ENCODE peak calls at places on chromosome 9, in four cellular contexts. X is mucosa of descending colon, P is fibroblast of villous mesenchyme, Z is stomach. O is an unnamed sample.

GRCh38 chr9:20197976-20198685 is 409.3 kb upstream of the SLC24A2 start:
- DNase-seq in X (peak), Z (no peak), P (peak), O (peak)

GRCh38 chr9:121169094-121169601 is 32.5 kb downstream of the RAB14 start:
- DNase-seq in X (no peak), Z (no peak), P (no peak), O (peak)

GRCh38 chr9:89577363-89577762 is 27.4 kb upstream of the GADD45G start:
- DNase-seq in P (no peak), X (no peak), Z (no peak), O (no peak)

GRCh38 chr9:93299418-93300174 is 115.7 kb downstream of the WNK2 start:
- DNase-seq in Z (no peak), P (no peak), X (no peak), O (no peak)

GRCh38 chr9:93159601-93160418 is 24.1 kb upstream of the WNK2 start:
- DNase-seq in X (peak), P (peak), Z (peak), O (peak)

GRCh38 chr9:123710299-123710698 is 219.6 kb downstream of the DENND1A start:
- DNase-seq in Z (no peak), X (no peak), P (peak), O (peak)

GRCh38 chr9:17453751-17454150 is 125.1 kb upstream of the SH3GL2 start:
- DNase-seq in Z (no peak), X (no peak), P (no peak), O (no peak)

GRCh38 chr9:69672828-69673640 is 863 bp upstream of the APBA1 start:
- DNase-seq in P (peak), Z (peak), X (peak), O (peak)

GRCh38 chr9:91427873-91428272 is 4.2 kb upstream of the NFIL3 start:
- DNase-seq in P (peak), X (no peak), Z (no peak), O (peak)

GRCh38 chr9:98021306-98022040 is 35.1 kb upstream of the NANS start:
- DNase-seq in Z (peak), P (no peak), X (no peak), O (no peak)

GRCh38 chr9:133238851-133239532 is 29.9 kb upstream of the OBP2B start:
- DNase-seq in X (peak), P (peak), Z (peak), O (peak)

GRCh38 chr9:113626735-113627495 is 163.4 kb downstream of the RGS3 start:
- DNase-seq in Z (no peak), X (no peak), P (no peak), O (no peak)

GRCh38 chr9:105246656-105247162 is 2.3 kb downstream of the SLC44A1 start:
- DNase-seq in Z (no peak), X (no peak), P (no peak), O (no peak)

GRCh38 chr9:81374459-81374858 is 314.9 kb downstream of the TLE1 start:
- DNase-seq in Z (no peak), P (no peak), X (no peak), O (no peak)

GRCh38 chr9:33433871-33434270 is 13.5 kb downstream of the AQP3 start:
- DNase-seq in P (no peak), X (no peak), Z (no peak), O (no peak)

GRCh38 chr9:70668751-70669150 is 254.3 kb upstream of the KLF9 start:
- DNase-seq in Z (no peak), P (no peak), X (no peak), O (no peak)

GRCh38 chr9:38039090-38039906 is 29.7 kb downstream of the SHB start:
- DNase-seq in X (no peak), P (peak), Z (no peak), O (peak)

GRCh38 chr9:93111371-93112115 is 15.5 kb downstream of the CARD19 start:
- DNase-seq in P (no peak), X (no peak), Z (no peak), O (peak)

GRCh38 chr9:87267701-87268100 is 230.0 kb upstream of the DAPK1 start:
- DNase-seq in X (no peak), Z (no peak), P (peak), O (no peak)

GRCh38 chr9:121770415-121771273 is 119.2 kb downstream of the DAB2IP start:
- DNase-seq in P (peak), X (no peak), Z (no peak), O (no peak)

GRCh38 chr9:70553718-70554673 is 139.5 kb upstream of the KLF9 start:
- DNase-seq in Z (no peak), X (no peak), P (no peak), O (peak)

GRCh38 chr9:90894956-90895687 is 93.5 kb downstream of the SYK start:
- DNase-seq in Z (no peak), X (no peak), P (no peak), O (peak)

GRCh38 chr9:134585746-134586706 is 55.6 kb upstream of the COL5A1 start:
- DNase-seq in Z (no peak), X (no peak), P (peak), O (peak)

GRCh38 chr9:107488400-107489143 is 997 bp downstream of the KLF4 start:
- DNase-seq in X (peak), Z (peak), P (peak), O (peak)

GRCh38 chr9:96027271-96028131 is 152.0 kb downstream of the ERCC6L2 start:
- DNase-seq in P (no peak), X (no peak), Z (no peak), O (no peak)

GRCh38 chr9:112084334-112084733 is 90.8 kb downstream of the SUSD1 start:
- DNase-seq in Z (no peak), X (no peak), P (no peak), O (no peak)

GRCh38 chr9:3035594-3036389 is 191.9 kb upstream of the PUM3 start:
- DNase-seq in Z (no peak), X (no peak), P (no peak), O (no peak)

GRCh38 chr9:96318921-96319560 is 17.1 kb upstream of the HSD17B3 start:
- DNase-seq in X (no peak), P (no peak), Z (no peak), O (no peak)

GRCh38 chr9:87707805-87708500 is 18.0 kb upstream of the CTSL start:
- DNase-seq in X (no peak), P (peak), Z (no peak), O (peak)

GRCh38 chr9:89999534-90000370 is 394.9 kb downstream of the GADD45G start:
- DNase-seq in P (peak), X (peak), Z (peak), O (peak)

GRCh38 chr9:90827181-90827866 is 25.7 kb downstream of the SYK start:
- DNase-seq in X (no peak), P (no peak), Z (no peak), O (no peak)

GRCh38 chr9:114386886-114387677 is 700 bp downstream of the AKNA start:
- DNase-seq in P (peak), Z (peak), X (peak), O (no peak)

GRCh38 chr9:124052401-124052800 is 40.8 kb downstream of the LHX2 start:
- DNase-seq in X (no peak), Z (no peak), P (no peak), O (no peak)

GRCh38 chr9:113837349-113837748 is 38.8 kb upstream of the ZNF618 start:
- DNase-seq in X (no peak), P (peak), Z (no peak), O (peak)

GRCh38 chr9:20289416-20289815 is 332.9 kb downstream of the MLLT3 start:
- DNase-seq in Z (no peak), X (no peak), P (no peak), O (no peak)

GRCh38 chr9:99694393-99694792 is 127.3 kb upstream of the NR4A3 start:
- DNase-seq in P (no peak), X (no peak), Z (no peak), O (no peak)

GRCh38 chr9:106438928-106439327 is 424.0 kb upstream of the ZNF462 start:
- DNase-seq in Z (no peak), P (no peak), X (no peak), O (no peak)

GRCh38 chr9:16475996-16476395 is 394.5 kb downstream of the BNC2 start:
- DNase-seq in X (no peak), P (no peak), Z (no peak), O (no peak)

GRCh38 chr9:93276973-93277372 is 93.0 kb downstream of the WNK2 start:
- DNase-seq in Z (peak), P (no peak), X (no peak), O (no peak)

GRCh38 chr9:83708515-83709158 is 879 bp upstream of the UBQLN1 start:
- DNase-seq in P (peak), X (peak), Z (peak), O (peak)
- TF ChIP-seq CTCF in P (no peak), X (no peak), Z (no peak), O (no peak)

GRCh38 chr9:129253820-129254381 is 75.8 kb upstream of the IER5L start:
- DNase-seq in Z (no peak), P (peak), X (no peak), O (peak)
- H3K4me3 ChIP-seq in Z (peak), P (no peak), X (no peak), O (peak)

GRCh38 chr9:94980947-94981632 is 254.6 kb downstream of the AOPEP start:
- DNase-seq in X (no peak), P (no peak), Z (no peak), O (no peak)
- TF ChIP-seq CTCF in X (no peak), P (no peak), Z (no peak), O (no peak)

GRCh38 chr9:128689293-128689770 is 310 bp downstream of the SET start:
- DNase-seq in Z (peak), P (no peak), X (peak), O (no peak)

GRCh38 chr9:128685636-128686489 is 3.2 kb upstream of the SET start:
- DNase-seq in P (peak), Z (peak), X (peak), O (no peak)

GRCh38 chr9:128688501-128689292 is at the start of gene SET:
- DNase-seq in Z (peak), P (peak), X (peak), O (peak)

GRCh38 chr9:128685022-128685332 is 4.0 kb upstream of the SET start:
- DNase-seq in Z (no peak), P (peak), X (no peak), O (peak)

GRCh38 chr9:128687453-128687852 is 1.6 kb upstream of the SET start:
- DNase-seq in Z (no peak), X (no peak), P (no peak), O (no peak)
- H3K4me3 ChIP-seq in Z (no peak), X (no peak), P (no peak), O (no peak)

GRCh38 chr9:130320697-130321080 is 55.1 kb downstream of the HMCN2 start:
- DNase-seq in Z (no peak), P (no peak), X (peak), O (no peak)
- TF ChIP-seq CTCF in Z (no peak), P (no peak), X (no peak), O (peak)

DNA sequence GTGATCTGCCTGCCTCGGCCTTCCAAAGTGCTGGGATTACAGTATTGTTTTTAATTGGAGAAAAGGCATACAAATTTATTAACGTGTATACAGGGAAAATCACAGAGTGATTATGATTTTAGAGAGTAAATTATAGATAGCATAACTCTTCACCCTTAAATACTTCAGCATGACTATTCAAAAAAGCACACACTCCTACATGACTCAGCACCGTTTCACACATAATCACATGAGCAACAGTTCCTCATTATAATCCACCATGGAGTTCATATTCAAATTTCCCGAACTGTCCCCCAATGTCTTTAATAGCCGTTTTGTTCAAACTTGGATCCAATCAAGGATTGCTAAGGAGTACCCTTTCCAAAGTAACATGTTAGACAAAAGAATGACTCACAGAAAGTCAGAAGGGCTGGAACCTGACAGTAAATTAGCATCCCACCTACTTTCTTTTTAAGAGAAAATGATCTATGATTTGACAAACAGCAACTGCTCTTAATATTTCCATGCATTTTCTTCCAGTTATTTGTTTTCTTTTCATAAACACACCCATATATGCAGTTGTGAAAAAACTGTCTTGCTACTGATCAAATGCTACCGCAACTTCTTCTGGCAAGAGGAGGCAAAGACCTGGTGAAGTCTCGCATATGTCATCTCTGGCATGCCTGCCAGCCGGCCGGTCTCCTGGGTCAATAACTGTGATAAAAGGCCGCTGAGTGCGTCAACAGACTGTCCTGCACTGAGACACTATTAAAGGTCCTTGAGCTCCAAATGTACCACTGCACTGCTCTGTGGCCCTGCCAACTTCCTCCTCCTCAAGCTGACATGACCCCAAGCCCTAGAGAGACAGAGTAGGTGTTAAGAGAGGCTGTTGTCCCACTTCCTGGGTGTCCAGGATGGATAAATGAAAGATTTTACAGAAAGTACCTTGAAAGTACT is 31.9 kb downstream of the RAPGEF1 start:
- DNase-seq in X (peak), Z (peak), P (peak), O (peak)
- H3K4me3 ChIP-seq in X (no peak), Z (no peak), P (no peak), O (no peak)

GRCh38 chr9:137025120-137025966 is 2.7 kb downstream of the ABCA2 start:
- DNase-seq in Z (peak), P (no peak), X (peak), O (no peak)
- TF ChIP-seq CTCF in Z (no peak), P (no peak), X (no peak), O (no peak)

O was measured in choroid plexus epithelial cell.